ENCODE peak calls at places on chromosome 13, in six cellular contexts. J is upper lobe of right lung; D is heart left ventricle; N is CD8-positive, alpha-beta T cell; G is tibial nerve; C is prostate gland. M is an unnamed sample.

GRCh38 chr13:92952161-92952560 is 274.4 kb upstream of the GPC6 start:
- DNase-seq in N (no peak), G (no peak), D (no peak), C (no peak), J (no peak), M (no peak)

GRCh38 chr13:113862766-113863510 is 938 bp downstream of the GAS6 start:
- DNase-seq in N (no peak), D (peak; percentile 78), C (no peak), J (peak; percentile 84), G (no peak), M (peak; percentile 82)

GRCh38 chr13:106083620-106084350 is 451.7 kb downstream of the EFNB2 start:
- DNase-seq in C (peak; percentile 18), G (no peak), N (no peak), D (no peak), J (no peak), M (no peak)

GRCh38 chr13:46962286-46962941 is 65.6 kb upstream of the HTR2A start:
- DNase-seq in N (no peak), J (no peak), D (no peak), C (no peak), G (no peak), M (no peak)

GRCh38 chr13:74243637-74244526 is 109.7 kb upstream of the KLF12 start:
- DNase-seq in C (no peak), G (no peak), J (no peak), N (no peak), D (no peak), M (no peak)

GRCh38 chr13:59094149-59094548 is 1069.6 kb downstream of the DIAPH3 start:
- DNase-seq in D (no peak), J (no peak), G (no peak), C (no peak), N (no peak), M (no peak)

GRCh38 chr13:25973576-25973975 is 78.2 kb downstream of the SHISA2 start:
- DNase-seq in G (no peak), N (peak; percentile 63), C (no peak), J (no peak), D (no peak), M (no peak)

GRCh38 chr13:106145997-106146864 is 389.2 kb downstream of the EFNB2 start:
- DNase-seq in G (no peak), C (no peak), N (no peak), J (no peak), D (no peak), M (no peak)

GRCh38 chr13:112730157-112730671 is 40.4 kb downstream of the ATP11A start:
- DNase-seq in D (no peak), C (no peak), J (peak; percentile 63), N (no peak), G (no peak), M (peak; percentile 77)

GRCh38 chr13:77833331-77833863 is 85.2 kb downstream of the EDNRB start:
- DNase-seq in G (no peak), N (no peak), C (no peak), J (no peak), D (no peak), M (no peak)

GRCh38 chr13:90701264-90701663 is 646.2 kb upstream of the MIR17HG start:
- DNase-seq in J (no peak), C (no peak), D (no peak), N (no peak), G (no peak), M (no peak)
- H3K27ac ChIP-seq in J (no peak overlapping the region), C (no peak overlapping the region), D (no peak overlapping the region), N (no peak overlapping the region), G (no peak overlapping the region), M (no peak overlapping the region)

GRCh38 chr13:30042272-30042671 is 191.9 kb upstream of the UBL3 start:
- DNase-seq in C (no peak), J (no peak), G (no peak), D (no peak), N (no peak), M (no peak)

GRCh38 chr13:30037766-30038165 is 187.3 kb upstream of the UBL3 start:
- DNase-seq in D (no peak), G (no peak), J (no peak), N (no peak), C (no peak), M (no peak)

GRCh38 chr13:30039506-30039905 is 189.1 kb upstream of the UBL3 start:
- DNase-seq in N (no peak), D (no peak), C (no peak), G (no peak), J (no peak), M (no peak)

GRCh38 chr13:30037306-30037705 is 186.9 kb upstream of the UBL3 start:
- DNase-seq in G (no peak), D (no peak), C (no peak), N (no peak), J (no peak), M (no peak)

GRCh38 chr13:30038884-30039283 is 188.5 kb upstream of the UBL3 start:
- DNase-seq in G (no peak), C (no peak), N (no peak), J (no peak), D (no peak), M (no peak)
- H3K27ac ChIP-seq in G (no peak overlapping the region), C (no peak overlapping the region), N (no peak overlapping the region), J (no peak overlapping the region), D (no peak overlapping the region), M (no peak overlapping the region)

DNA sequence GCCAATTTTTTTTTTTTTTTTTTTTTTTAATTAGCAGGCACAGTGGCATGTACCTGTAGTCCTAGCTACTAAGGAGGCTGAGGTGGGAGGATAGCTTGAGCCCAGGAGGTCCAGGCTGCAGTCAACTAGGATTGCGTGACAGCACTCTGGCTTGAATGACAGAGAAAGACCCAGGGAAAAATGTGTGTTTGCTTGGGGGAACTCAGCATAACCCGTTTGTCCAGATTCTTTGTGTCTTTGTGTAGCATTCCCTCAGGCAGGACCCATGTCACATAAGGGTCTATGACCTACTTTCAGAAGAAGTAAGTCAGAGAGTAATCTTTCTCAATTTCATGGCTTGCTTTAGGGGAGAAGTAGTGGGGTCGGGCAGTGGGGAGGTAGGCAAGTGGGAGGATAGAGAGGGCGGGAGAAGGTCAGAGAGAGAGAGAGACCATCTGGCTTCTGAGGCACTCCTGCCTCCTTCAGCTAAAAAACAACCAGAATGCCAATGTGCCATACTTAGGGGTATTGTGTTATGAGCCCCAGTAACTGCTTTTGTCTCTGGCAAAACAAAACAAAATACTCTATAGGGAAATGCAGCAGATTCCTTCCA is 11.9 kb upstream of the PSPC1 start:
- DNase-seq in G (no peak), C (peak; percentile 12), N (no peak), D (no peak), J (no peak), M (no peak)
- H3K27ac ChIP-seq in G (no peak overlapping the region), C (no peak overlapping the region), N (no peak overlapping the region), D (no peak overlapping the region), J (no peak overlapping the region), M (no peak overlapping the region)

DNA sequence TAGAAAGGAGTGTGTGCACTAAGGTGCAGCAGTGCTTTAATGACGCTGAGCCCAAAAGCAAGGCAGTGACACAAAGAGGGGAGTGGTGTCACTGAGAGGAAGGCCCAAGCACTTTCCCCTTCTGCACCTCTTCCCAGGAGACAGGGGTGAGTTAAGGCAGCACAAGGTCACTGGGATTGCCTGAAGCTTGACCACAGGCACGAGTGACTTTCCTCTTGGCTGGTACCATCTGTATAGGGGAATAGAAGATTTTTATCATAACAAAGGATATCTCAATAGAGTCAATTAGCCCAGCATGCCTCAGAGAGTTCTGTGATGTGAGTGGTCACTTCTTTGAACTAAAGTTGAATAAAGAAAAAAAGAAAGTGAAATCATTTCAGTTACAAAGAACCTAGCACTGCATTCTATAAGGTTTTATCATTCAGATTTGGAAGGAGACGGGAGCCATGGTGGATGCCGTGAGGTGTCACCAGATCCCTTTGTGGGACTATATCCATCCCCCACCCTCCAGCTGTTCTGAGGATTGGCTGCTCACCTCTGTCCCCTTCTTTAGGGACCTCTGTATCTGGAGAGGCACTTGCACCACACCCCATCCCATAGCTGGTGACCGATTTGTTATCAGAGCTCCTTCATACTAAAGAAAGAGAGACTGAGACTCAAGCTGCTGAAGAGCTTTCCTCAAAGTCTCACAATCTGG is 291.2 kb downstream of the DCT start:
- DNase-seq in G (no peak), N (no peak), C (no peak), J (no peak), D (no peak), M (no peak)
- H3K27ac ChIP-seq in G (no peak overlapping the region), N (no peak overlapping the region), C (no peak overlapping the region), J (no peak overlapping the region), D (no peak overlapping the region), M (no peak overlapping the region)

DNA sequence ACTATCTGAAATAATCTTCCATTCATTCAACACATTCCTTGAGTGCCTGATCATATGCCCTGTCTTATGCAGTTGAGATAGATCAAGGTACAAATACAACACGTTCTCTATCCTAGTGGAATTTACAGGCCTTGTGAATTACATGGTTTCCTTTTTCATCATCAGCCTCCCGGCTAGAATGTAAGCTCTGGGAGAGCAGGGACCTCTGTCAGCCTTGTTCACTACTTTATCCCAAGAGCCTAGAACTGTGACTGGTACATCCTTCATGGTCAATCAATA is 6.9 kb upstream of the MRPS31 start:
- DNase-seq in G (no peak), D (no peak), N (no peak), J (no peak), C (no peak), M (no peak)
- H3K27ac ChIP-seq in G (no peak overlapping the region), D (no peak overlapping the region), N (peak overlapping the region; percentile 25), J (peak overlapping the region; percentile 71), C (no peak overlapping the region), M (no peak overlapping the region)

DNA sequence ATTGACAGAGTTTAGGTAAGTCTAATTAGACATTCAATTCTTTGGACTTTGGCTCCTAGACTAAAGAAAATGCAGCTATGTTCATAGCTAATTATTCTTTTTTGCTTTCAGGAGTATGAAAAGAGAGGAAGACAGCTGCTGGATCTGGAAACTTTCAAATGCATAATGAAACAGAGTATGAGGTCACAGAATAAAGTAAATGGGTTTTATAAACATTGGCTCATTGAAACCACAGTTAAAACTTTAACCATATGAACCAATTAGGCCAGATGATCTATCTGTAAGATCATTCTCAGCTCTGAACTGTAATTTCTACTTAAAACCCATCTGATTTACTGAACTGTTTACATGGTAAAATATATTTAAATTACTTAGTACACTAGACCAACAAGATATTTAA is 82.8 kb downstream of the TEX26 start:
- DNase-seq in N (no peak), G (no peak), D (no peak), C (no peak), J (no peak), M (no peak)
- H3K27ac ChIP-seq in N (no peak overlapping the region), G (no peak overlapping the region), D (no peak overlapping the region), C (no peak overlapping the region), J (no peak overlapping the region), M (no peak overlapping the region)

GRCh38 chr13:40657961-40658360 is 8.5 kb downstream of the FOXO1 start:
- DNase-seq in N (no peak), J (no peak), C (no peak), G (no peak), D (no peak), M (no peak)
- H3K27ac ChIP-seq in N (no peak overlapping the region), J (no peak overlapping the region), C (no peak overlapping the region), G (no peak overlapping the region), D (no peak overlapping the region), M (no peak overlapping the region)